ENCODE peak calls at places on chromosomes 11 and 22, in five cellular contexts. N, S, G, H and Z are unnamed samples.

GRCh38 chr22:17915188-17915587 is 109.2 kb downstream of the MICAL3 start:
- DNase-seq in H (no peak), G (no peak), N (no peak), S (no peak), Z (no peak)

GRCh38 chr11:19374189-19374588 is 133.4 kb upstream of the E2F8 start:
- DNase-seq in S (no peak), G (no peak), H (no peak), N (no peak), Z (no peak)

GRCh38 chr11:94400839-94401772 is at the start of gene GPR83:
- DNase-seq in S (no peak), N (no peak), G (no peak), H (no peak), Z (no peak)

GRCh38 chr11:93267383-93267782 is 63.2 kb upstream of the DEUP1 start:
- DNase-seq in H (no peak), N (no peak), S (no peak), G (no peak), Z (no peak)

GRCh38 chr11:7635137-7635536 is 38.2 kb downstream of the CYB5R2 start:
- DNase-seq in N (no peak), S (no peak), G (no peak), H (peak; percentile 44), Z (no peak)

GRCh38 chr11:6733326-6734030 is 38.3 kb downstream of the OR2AG2 start:
- DNase-seq in S (no peak), H (no peak), G (no peak), N (no peak), Z (no peak)

GRCh38 chr22:30224161-30224857 is 22.2 kb downstream of the LIF start:
- DNase-seq in N (no peak), H (no peak), G (no peak), S (no peak), Z (no peak)

GRCh38 chr11:112822478-112823274 is 138.5 kb upstream of the NCAM1 start:
- DNase-seq in S (no peak), N (no peak), G (no peak), H (peak; percentile 62), Z (no peak)

GRCh38 chr11:104570088-104570701 is 328.1 kb downstream of the CASP12 start:
- DNase-seq in H (no peak), S (no peak), G (no peak), N (no peak), Z (no peak)

GRCh38 chr22:38067771-38068360 is 10.7 kb downstream of the PICK1 start:
- DNase-seq in G (no peak), S (no peak), H (no peak), N (no peak), Z (no peak)

GRCh38 chr22:50136431-50137047 is 34.0 kb upstream of the PANX2 start:
- DNase-seq in S (no peak), G (no peak), N (no peak), H (no peak), Z (no peak)

GRCh38 chr11:65355776-65356393 is 1.3 kb downstream of the TIGD3 start:
- DNase-seq in G (no peak), H (no peak), N (peak; percentile 37), S (no peak), Z (no peak)

GRCh38 chr11:9762531-9762930 is 98.7 kb downstream of the SWAP70 start:
- DNase-seq in N (no peak), H (no peak), G (no peak), S (no peak), Z (no peak)

GRCh38 chr11:80320765-80321164 is 879.9 kb upstream of the TENM4 start:
- DNase-seq in S (no peak), G (no peak), N (no peak), H (no peak), Z (no peak)

GRCh38 chr11:129278586-129279319 is 86.6 kb upstream of the ARHGAP32 start:
- DNase-seq in N (peak; percentile 12), G (no peak), H (no peak), S (no peak), Z (peak; percentile 19)

GRCh38 chr11:7004482-7004881 is 15.7 kb downstream of the ZNF214 start:
- DNase-seq in N (peak; percentile 13), G (no peak), S (no peak), H (no peak), Z (no peak)

GRCh38 chr11:134654161-134654915 is 242.3 kb upstream of the B3GAT1 start:
- DNase-seq in H (peak; percentile 11), N (no peak), G (no peak), S (no peak), Z (peak; percentile 6)

GRCh38 chr11:83088965-83089364 is 17.3 kb upstream of the RAB30 start:
- DNase-seq in N (no peak), G (no peak), H (no peak), S (peak; percentile 16), Z (no peak)

GRCh38 chr22:47038206-47038835 is 275.9 kb downstream of the TBC1D22A start:
- DNase-seq in G (no peak), H (no peak), S (no peak), N (no peak), Z (no peak)

GRCh38 chr11:111960916-111961315 is 23.8 kb downstream of the DIXDC1 start:
- DNase-seq in G (no peak), H (peak; percentile 70), S (no peak), N (peak; percentile 19), Z (no peak)

GRCh38 chr11:19018901-19019300 is 41.6 kb downstream of the MRGPRX2 start:
- DNase-seq in N (no peak), H (no peak), G (no peak), S (peak; percentile 12), Z (no peak)

GRCh38 chr22:37301144-37301820 is 19.0 kb downstream of the CYTH4 start:
- DNase-seq in G (no peak), H (no peak), S (no peak), N (no peak), Z (no peak)

GRCh38 chr11:67584205-67584880 is 731 bp downstream of the GSTP1 start:
- DNase-seq in H (peak; percentile 81), N (peak; percentile 84), S (no peak), G (peak; percentile 62), Z (peak; percentile 74)

GRCh38 chr22:41262250-41262765 is 21.6 kb upstream of the CHADL start:
- DNase-seq in N (no peak), S (no peak), G (no peak), H (no peak), Z (no peak)

DNA sequence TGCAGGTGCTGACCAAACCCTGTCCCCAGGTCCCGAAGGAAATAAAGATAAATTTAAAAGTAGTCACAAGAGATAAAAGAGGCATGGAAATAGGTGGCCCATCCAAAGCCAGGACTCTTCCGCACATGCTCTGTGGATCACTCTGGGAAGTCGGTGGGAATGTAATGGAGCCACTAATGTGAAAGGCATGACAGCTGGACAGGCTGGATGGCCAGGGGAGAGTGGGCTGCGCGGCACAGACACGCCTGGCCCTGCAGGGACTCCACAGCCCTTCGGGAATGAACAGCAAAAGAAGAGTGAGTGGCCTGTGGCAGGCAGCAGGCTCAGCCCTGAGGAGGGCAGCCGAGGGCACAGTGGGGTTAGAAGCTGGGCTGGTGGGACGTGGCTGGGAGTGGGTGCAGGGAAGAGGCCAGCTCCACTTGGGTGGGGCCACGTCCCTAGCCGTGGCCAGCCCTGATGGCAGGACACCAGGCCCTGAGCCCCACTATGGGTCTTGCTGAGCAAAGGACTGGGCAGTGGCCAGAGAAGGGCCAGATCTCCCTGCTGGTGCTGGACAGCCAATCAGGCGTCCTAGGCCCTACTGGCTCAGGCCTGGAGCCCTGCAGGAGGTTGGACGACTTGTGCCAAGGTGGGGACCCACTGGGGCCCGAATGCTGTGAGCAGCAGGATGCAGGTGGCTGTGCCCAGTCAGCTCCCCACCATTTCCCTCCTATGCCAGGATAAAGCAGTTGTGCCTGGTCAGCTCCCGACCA is 31.3 kb upstream of the GNB1L start:
- DNase-seq in S (no peak), N (no peak), H (no peak), G (no peak), Z (no peak)
- H3K4me1 ChIP-seq in S (peaks cover 23% of the 10 kb centered on the region), N (peaks cover 10% of the 10 kb centered on the region), H (peaks cover 36% of the 10 kb centered on the region), G (peaks cover 13% of the 10 kb centered on the region), Z (peaks cover 2% of the 10 kb centered on the region)

DNA sequence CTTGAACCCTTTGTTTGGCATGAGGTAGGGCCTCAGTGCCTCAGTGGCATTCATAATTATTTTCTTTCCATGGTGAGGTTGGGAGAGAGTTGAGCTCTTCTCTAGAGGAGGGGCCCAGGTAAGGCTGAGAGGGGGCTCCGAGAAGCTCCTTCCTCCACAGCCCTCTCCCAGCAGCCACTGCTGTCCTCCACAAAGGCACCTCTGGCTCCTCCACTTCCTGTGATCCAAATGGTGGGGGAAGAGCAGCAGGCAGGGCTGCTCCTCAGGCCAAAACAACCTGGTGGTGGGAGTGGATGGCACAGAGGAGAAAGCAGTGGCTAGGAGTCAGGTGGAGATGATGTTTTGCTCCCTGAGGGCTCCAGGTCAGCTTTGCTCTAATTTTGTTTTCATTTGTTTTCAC is 13.3 kb downstream of the ROBO4 start:
- DNase-seq in G (no peak), H (no peak), S (no peak), N (no peak), Z (no peak)
- H3K4me3 ChIP-seq in G (no peak overlapping the region), H (no peak overlapping the region), S (no peak overlapping the region), N (no peak overlapping the region), Z (no peak overlapping the region)

GRCh38 chr11:14764213-14764898 is 120.8 kb downstream of the PDE3B start:
- DNase-seq in N (no peak), S (no peak), H (no peak), G (no peak), Z (no peak)

GRCh38 chr11:14773755-14774154 is 118.3 kb downstream of the CYP2R1 start:
- DNase-seq in H (no peak), S (no peak), G (no peak), N (no peak), Z (no peak)

GRCh38 chr11:14764899-14765527 is 121.4 kb downstream of the PDE3B start:
- DNase-seq in S (no peak), N (no peak), H (no peak), G (no peak), Z (no peak)

GRCh38 chr11:14774738-14775137 is 117.3 kb downstream of the CYP2R1 start:
- DNase-seq in H (no peak), S (no peak), N (no peak), G (no peak), Z (no peak)

GRCh38 chr11:14768789-14769188 is 123.2 kb downstream of the CYP2R1 start:
- DNase-seq in H (no peak), G (no peak), N (no peak), S (no peak), Z (no peak)
- TF ChIP-seq EP300 in H (no peak), G (no peak), N (no peak), S (no peak), Z (no peak)

DNA sequence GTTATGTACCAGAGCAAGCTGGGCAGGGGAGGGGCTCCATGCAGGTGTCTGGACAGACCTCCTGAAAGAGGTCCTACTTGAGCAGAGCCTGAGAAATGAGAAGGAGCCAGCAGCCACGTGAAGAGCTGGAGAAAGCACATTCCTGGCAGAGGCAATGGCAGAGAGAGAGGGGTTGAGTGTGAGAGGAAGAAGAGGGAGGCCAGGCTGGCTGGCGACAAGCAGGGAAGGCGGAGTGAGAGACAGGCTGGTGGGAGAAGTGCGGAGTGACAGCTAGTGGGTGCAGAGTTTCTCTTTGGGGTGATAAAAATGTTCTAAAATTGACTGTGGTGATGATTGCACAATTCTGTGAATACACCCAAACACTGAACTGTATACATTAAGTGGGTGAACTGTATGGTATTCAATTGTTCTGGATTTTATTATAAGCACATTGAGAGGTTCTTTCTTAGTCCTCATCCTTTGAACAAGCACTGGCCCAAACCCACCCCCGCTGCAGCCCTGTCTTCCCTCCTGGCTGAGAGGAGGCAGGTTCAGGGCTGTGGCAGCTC is 29.4 kb downstream of the RPL27A start:
- DNase-seq in G (no peak), N (no peak), H (no peak), S (no peak), Z (no peak)
- H3K4me1 ChIP-seq in G (peaks cover 42% of the 10 kb centered on the region), N (peaks cover 45% of the 10 kb centered on the region), H (peaks cover 68% of the 10 kb centered on the region), S (peaks cover 42% of the 10 kb centered on the region), Z (peaks cover 23% of the 10 kb centered on the region)

GRCh38 chr11:78868563-78868962 is 293.9 kb upstream of the NARS2 start:
- DNase-seq in S (no peak), H (no peak), N (no peak), G (no peak), Z (no peak)
- H3K4me3 ChIP-seq in S (no peak overlapping the region), H (no peak overlapping the region), N (no peak overlapping the region), G (no peak overlapping the region), Z (no peak overlapping the region)

GRCh38 chr22:45642966-45643365 is 28.7 kb upstream of the ATXN10 start:
- DNase-seq in H (no peak), N (no peak), G (no peak), S (no peak), Z (no peak)
- TF ChIP-seq EP300 in H (no peak), N (no peak), G (no peak), S (no peak), Z (no peak)